ENCODE peak calls at places on chromosome 6, in nine cellular contexts. S, T, L, Z, G, H, K, V and P are unnamed samples.

GRCh38 chr6:131924881-131925474 is 26.2 kb downstream of the CCN2 start:
- DNase-seq in H (no peak), K (no peak), S (peak), V (no peak), T (peak), G (peak), Z (no peak), L (no peak), P (no peak)

GRCh38 chr6:109687271-109687721 is 3.7 kb downstream of the AK9 start:
- DNase-seq in V (no peak), Z (no peak), G (peak), L (no peak), S (peak), T (no peak), H (no peak), K (peak), P (no peak)

GRCh38 chr6:160088069-160088773 is 33.4 kb upstream of the SLC22A1 start:
- DNase-seq in L (no peak), V (peak), G (peak), S (peak), H (no peak), K (no peak), T (no peak), Z (no peak), P (no peak)

GRCh38 chr6:132300323-132300949 is 100.8 kb downstream of the MOXD1 start:
- DNase-seq in S (peak), Z (no peak), V (peak), L (peak), T (no peak), K (peak), H (no peak), G (peak), P (no peak)

GRCh38 chr6:111147440-111147839 is 60.1 kb downstream of the SLC16A10 start:
- DNase-seq in Z (no peak), S (no peak), G (no peak), K (no peak), T (no peak), V (no peak), H (no peak), L (no peak), P (no peak)

GRCh38 chr6:152356659-152357058 is 280.5 kb downstream of the SYNE1 start:
- DNase-seq in T (no peak), H (no peak), V (no peak), S (no peak), K (no peak), Z (no peak), G (peak), L (peak), P (no peak)

GRCh38 chr6:85912582-85912981 is 269.9 kb upstream of the SYNCRIP start:
- DNase-seq in V (no peak), L (no peak), K (no peak), Z (no peak), S (no peak), T (no peak), G (no peak), H (no peak), P (no peak)

GRCh38 chr6:8229913-8230312 is 127.6 kb upstream of the EEF1E1 start:
- DNase-seq in K (peak), S (no peak), L (no peak), T (no peak), H (no peak), Z (no peak), G (no peak), V (no peak), P (no peak)

GRCh38 chr6:146028835-146029572 is at the start of gene GRM1:
- DNase-seq in T (no peak), G (no peak), L (no peak), Z (no peak), H (no peak), S (no peak), V (no peak), K (no peak), P (no peak)